ENCODE peak calls at places on chromosomes 4 and X, in seven cellular contexts. P is tibial artery, Z is fibroblast of pulmonary artery, U is pancreas, S is BJ, K is astrocyte of the spinal cord, M is cardiac muscle cell. Q is an unnamed sample.

GRCh38 chr4:147096667-147097604 is 151.3 kb upstream of the TTC29 start:
- DNase-seq in P (no peak), Z (peak), U (no peak), S (no peak), K (peak), M (peak), Q (peak)

GRCh38 chr4:47278631-47279030 is 184.9 kb downstream of the COMMD8 start:
- DNase-seq in P (no peak), Z (no peak), U (no peak), S (no peak), K (no peak), M (no peak), Q (no peak)

GRCh38 chrX:135435933-135436332 is 14.2 kb downstream of the SMIM10L2A start:
- DNase-seq in P (no peak), Z (no peak), U (no peak), S (no peak), K (no peak), M (no peak), Q (no peak)

GRCh38 chrX:131741103-131741581 is 197.3 kb downstream of the OR13H1 start:
- DNase-seq in P (no peak), Z (no peak), U (peak), S (no peak), K (peak), M (no peak), Q (no peak)

GRCh38 chrX:65866146-65866545 is 173.7 kb downstream of the VSIG4 start:
- DNase-seq in P (no peak), Z (no peak), U (no peak), S (no peak), K (no peak), M (no peak), Q (no peak)

GRCh38 chr4:177485528-177485927 is 43.3 kb upstream of the AGA start:
- DNase-seq in P (no peak), Z (peak), U (no peak), S (no peak), K (peak), M (no peak), Q (no peak)

GRCh38 chr4:123116412-123116811 is 194.0 kb upstream of the NUDT6 start:
- DNase-seq in P (no peak), Z (peak), U (no peak), S (no peak), K (peak), M (no peak), Q (no peak)

GRCh38 chrX:2969021-2969420 is 37.3 kb upstream of the ARSH start:
- DNase-seq in P (no peak), Z (no peak), U (no peak), S (no peak), K (no peak), M (no peak), Q (no peak)

GRCh38 chr4:26032572-26033320 is 118.7 kb downstream of the SMIM20 start:
- DNase-seq in P (peak), Z (peak), U (no peak), S (peak), K (peak), M (no peak), Q (peak)

GRCh38 chr4:172515266-172515879 is 653.2 kb upstream of the GALNT7 start:
- DNase-seq in P (no peak), Z (peak), U (no peak), S (peak), K (peak), M (no peak), Q (no peak)

GRCh38 chrX:54076903-54077302 is 32.6 kb upstream of the PHF8 start:
- DNase-seq in P (no peak), Z (peak), U (no peak), S (peak), K (peak), M (no peak), Q (peak)

GRCh38 chr4:108492816-108493595 is 127.4 kb upstream of the RPL34 start:
- DNase-seq in P (no peak), Z (no peak), U (no peak), S (no peak), K (peak), M (peak), Q (no peak)

GRCh38 chr4:180486342-180486741 is 1756.9 kb upstream of the TENM3 start:
- DNase-seq in P (no peak), Z (no peak), U (no peak), S (no peak), K (no peak), M (no peak), Q (no peak)

GRCh38 chr4:74934016-74934821 is 1.3 kb downstream of the PARM1 start:
- DNase-seq in P (peak), Z (peak), U (peak), S (no peak), K (peak), M (peak), Q (no peak)

GRCh38 chr4:125397226-125397625 is 82.5 kb downstream of the FAT4 start:
- DNase-seq in P (no peak), Z (no peak), U (no peak), S (no peak), K (no peak), M (no peak), Q (no peak)

GRCh38 chr4:31620476-31620875 is 900.3 kb downstream of the PCDH7 start:
- DNase-seq in P (no peak), Z (peak), U (no peak), S (no peak), K (peak), M (no peak), Q (peak)

GRCh38 chrX:140274761-140275525 is 229.9 kb downstream of the SOX3 start:
- DNase-seq in P (no peak), Z (peak), U (no peak), S (no peak), K (peak), M (no peak), Q (no peak)

GRCh38 chr4:25440478-25441030 is 63.5 kb downstream of the ANAPC4 start:
- DNase-seq in P (no peak), Z (peak), U (peak), S (no peak), K (no peak), M (peak), Q (no peak)

GRCh38 chr4:180706766-180707165 is 1536.4 kb upstream of the TENM3 start:
- DNase-seq in P (no peak), Z (no peak), U (no peak), S (no peak), K (no peak), M (no peak), Q (no peak)

GRCh38 chr4:5683566-5683965 is 24.8 kb downstream of the EVC2 start:
- DNase-seq in P (no peak), Z (no peak), U (no peak), S (no peak), K (no peak), M (no peak), Q (no peak)

GRCh38 chr4:15001248-15001824 is 945 bp upstream of the CPEB2 start:
- DNase-seq in P (peak), Z (peak), U (peak), S (peak), K (peak), M (peak), Q (peak)
- TF ChIP-seq CTCF in P (no peak), Z (peak), U (no peak), S (peak), K (peak), M (peak), Q (no peak)

GRCh38 chrX:103310592-103311400 is at the start of gene BEX2:
- DNase-seq in P (peak), Z (peak), U (peak), S (no peak), K (peak), M (peak), Q (no peak)

GRCh38 chrX:103309860-103310591 is 764 bp downstream of the BEX2 start:
- DNase-seq in P (no peak), Z (no peak), U (no peak), S (no peak), K (no peak), M (peak), Q (no peak)

DNA sequence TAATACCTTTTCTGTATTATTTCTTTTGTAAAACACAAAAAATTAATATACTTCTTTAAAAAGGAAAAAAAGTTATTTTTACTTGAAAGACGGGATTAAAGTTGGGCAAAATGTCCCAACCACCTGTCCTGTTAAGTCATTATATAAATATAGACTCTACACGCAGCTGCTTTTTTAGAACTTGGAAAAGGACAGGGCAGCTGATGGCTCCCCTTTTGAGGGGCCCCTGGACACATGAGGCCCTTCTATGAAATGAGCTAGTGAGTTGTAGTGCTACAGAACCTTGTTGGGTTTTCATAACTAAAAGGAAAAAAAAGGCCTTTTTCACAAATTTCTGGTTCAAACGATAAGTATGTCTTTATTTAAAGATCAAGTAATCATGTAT is 603 bp upstream of the BEX2 start:
- DNase-seq in P (no peak), Z (no peak), U (no peak), S (no peak), K (no peak), M (no peak), Q (no peak)
- H3K4me3 ChIP-seq in P (no peak), Z (no peak), U (no peak), S (no peak), K (no peak), M (peak), Q (no peak)

DNA sequence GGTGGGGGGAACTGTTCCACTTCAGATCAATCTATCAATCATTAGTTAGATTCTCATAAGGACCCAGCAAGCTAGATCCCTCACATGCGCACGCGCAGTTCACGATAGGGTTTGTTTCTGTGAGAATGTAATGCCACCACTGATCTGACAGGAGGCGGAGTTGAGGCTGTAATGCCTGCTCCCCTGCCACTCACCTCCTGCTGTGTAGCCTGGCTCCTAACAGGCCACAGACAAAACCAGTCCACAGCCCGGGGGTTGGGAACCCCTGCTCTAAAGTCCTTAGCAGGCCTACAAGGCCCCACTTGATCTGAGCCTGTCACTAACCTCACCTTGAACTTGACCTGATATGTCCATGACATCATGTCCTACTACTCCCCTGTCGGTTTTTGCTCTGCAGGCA is 30.3 kb downstream of the ARL9 start:
- DNase-seq in P (no peak), Z (no peak), U (no peak), S (no peak), K (no peak), M (no peak), Q (no peak)
- TF ChIP-seq CTCF in P (no peak), Z (no peak), U (no peak), S (no peak), K (no peak), M (no peak), Q (no peak)

GRCh38 chr4:61079976-61080375 is 120.2 kb upstream of the ADGRL3 start:
- DNase-seq in P (no peak), Z (no peak), U (no peak), S (no peak), K (peak), M (no peak), Q (no peak)
- H3K4me3 ChIP-seq in P (no peak), Z (no peak), U (no peak), S (no peak), K (no peak), M (no peak), Q (no peak)

GRCh38 chr4:15003891-15004700 is 1.8 kb downstream of the CPEB2 start:
- DNase-seq in P (peak), Z (no peak), U (peak), S (no peak), K (no peak), M (peak), Q (no peak)

GRCh38 chr4:15005474-15006115 is 3.3 kb downstream of the CPEB2 start:
- DNase-seq in P (no peak), Z (no peak), U (no peak), S (no peak), K (peak), M (no peak), Q (no peak)

GRCh38 chr4:15007201-15007600 is 4.9 kb downstream of the CPEB2 start:
- DNase-seq in P (no peak), Z (no peak), U (no peak), S (no peak), K (no peak), M (no peak), Q (no peak)

GRCh38 chr4:15004701-15005301 is 2.5 kb downstream of the CPEB2 start:
- DNase-seq in P (peak), Z (peak), U (peak), S (no peak), K (peak), M (peak), Q (no peak)

GRCh38 chr4:15006416-15007024 is 4.2 kb downstream of the CPEB2 start:
- DNase-seq in P (no peak), Z (no peak), U (no peak), S (no peak), K (peak), M (no peak), Q (no peak)
- TF ChIP-seq CTCF in P (peak), Z (peak), U (no peak), S (peak), K (peak), M (peak), Q (peak)

DNA sequence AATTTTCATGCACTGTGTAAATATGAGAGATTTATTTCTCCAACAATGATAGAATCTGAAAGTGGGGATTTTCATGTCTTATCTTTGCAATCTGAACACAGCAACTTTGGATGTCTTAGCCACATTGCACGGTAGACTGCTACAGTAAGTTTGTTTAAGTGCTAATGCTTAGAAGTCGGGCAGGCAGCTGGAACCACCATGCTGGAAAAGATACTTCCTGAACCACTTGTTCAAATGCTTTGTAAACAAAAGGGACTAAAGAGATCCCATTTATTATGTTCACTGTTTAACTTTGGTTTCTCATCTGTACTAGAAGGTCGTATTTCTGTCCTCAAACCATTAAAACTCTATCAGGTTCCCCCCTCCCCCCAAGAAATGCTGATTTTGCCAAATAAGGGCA is 555.9 kb upstream of the DIPK2B start:
- DNase-seq in P (no peak), Z (no peak), U (no peak), S (no peak), K (peak), M (no peak), Q (no peak)
- H3K4me3 ChIP-seq in P (no peak), Z (no peak), U (no peak), S (no peak), K (no peak), M (no peak), Q (no peak)

GRCh38 chr4:165765053-165765452 is 108.0 kb upstream of the TLL1 start:
- DNase-seq in P (no peak), Z (no peak), U (no peak), S (no peak), K (no peak), M (no peak), Q (no peak)
- TF ChIP-seq CTCF in P (no peak), Z (no peak), U (no peak), S (no peak), K (no peak), M (no peak), Q (no peak)

DNA sequence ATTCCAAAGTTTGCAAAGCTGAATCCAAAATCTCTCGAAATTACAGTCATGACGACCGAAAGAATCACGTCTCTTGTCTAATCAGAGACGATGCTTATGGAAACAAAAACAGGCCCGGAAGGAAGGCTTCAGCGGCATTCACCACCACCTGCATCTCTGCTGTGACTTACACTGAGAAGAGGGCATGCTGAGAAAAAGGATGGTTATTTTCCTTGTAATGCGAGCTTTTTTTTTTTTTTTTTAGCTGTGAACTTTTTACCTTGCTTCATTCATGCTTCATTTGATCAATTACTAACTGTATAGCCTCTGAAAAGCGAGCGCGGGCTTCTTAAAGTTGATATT is 209.2 kb downstream of the SOWAHB start:
- DNase-seq in P (no peak), Z (no peak), U (no peak), S (no peak), K (peak), M (no peak), Q (no peak)
- H3K4me3 ChIP-seq in P (peak), Z (peak), U (no peak), S (peak), K (peak), M (peak), Q (peak)